ENCODE peak calls at places on chromosome 21, in five cellular contexts. B, X, Y, I and P are unnamed samples.

GRCh38 chr21:17270234-17270633 is 242.6 kb upstream of the CXADR start:
- DNase-seq in B (peak), X (no peak), Y (no peak), I (no peak), P (peak)

GRCh38 chr21:15437873-15438272 is 291.9 kb upstream of the USP25 start:
- DNase-seq in B (no peak), X (no peak), Y (no peak), I (no peak), P (peak)

GRCh38 chr21:37529649-37530048 is 163.1 kb downstream of the DYRK1A start:
- DNase-seq in B (no peak), X (no peak), Y (no peak), I (no peak), P (no peak)

GRCh38 chr21:46188226-46189212 is 4.3 kb upstream of the SPATC1L start:
- DNase-seq in B (peak), X (no peak), Y (peak), I (peak), P (peak)

GRCh38 chr21:21436012-21436545 is 437.9 kb downstream of the NCAM2 start:
- DNase-seq in B (no peak), X (no peak), Y (no peak), I (no peak), P (peak)

GRCh38 chr21:39763282-39763970 is 18.4 kb downstream of the IGSF5 start:
- DNase-seq in B (no peak), X (no peak), Y (no peak), I (no peak), P (peak)

GRCh38 chr21:34807881-34808568 is 139.2 kb downstream of the CLIC6 start:
- DNase-seq in B (peak), X (no peak), Y (no peak), I (peak), P (peak)

GRCh38 chr21:39860600-39860999 is 6.6 kb upstream of the PCP4 start:
- DNase-seq in B (no peak), X (no peak), Y (no peak), I (no peak), P (no peak)

GRCh38 chr21:41369915-41370839 is 8.3 kb downstream of the MX2 start:
- DNase-seq in B (peak), X (no peak), Y (no peak), I (no peak), P (no peak)

GRCh38 chr21:41367598-41368360 is 6.0 kb downstream of the MX2 start:
- DNase-seq in B (peak), X (no peak), Y (no peak), I (no peak), P (no peak)

GRCh38 chr21:41370840-41371697 is 9.2 kb downstream of the MX2 start:
- DNase-seq in B (peak), X (no peak), Y (no peak), I (no peak), P (no peak)

GRCh38 chr21:41368361-41369104 is 6.7 kb downstream of the MX2 start:
- DNase-seq in B (peak), X (no peak), Y (no peak), I (no peak), P (no peak)

DNA sequence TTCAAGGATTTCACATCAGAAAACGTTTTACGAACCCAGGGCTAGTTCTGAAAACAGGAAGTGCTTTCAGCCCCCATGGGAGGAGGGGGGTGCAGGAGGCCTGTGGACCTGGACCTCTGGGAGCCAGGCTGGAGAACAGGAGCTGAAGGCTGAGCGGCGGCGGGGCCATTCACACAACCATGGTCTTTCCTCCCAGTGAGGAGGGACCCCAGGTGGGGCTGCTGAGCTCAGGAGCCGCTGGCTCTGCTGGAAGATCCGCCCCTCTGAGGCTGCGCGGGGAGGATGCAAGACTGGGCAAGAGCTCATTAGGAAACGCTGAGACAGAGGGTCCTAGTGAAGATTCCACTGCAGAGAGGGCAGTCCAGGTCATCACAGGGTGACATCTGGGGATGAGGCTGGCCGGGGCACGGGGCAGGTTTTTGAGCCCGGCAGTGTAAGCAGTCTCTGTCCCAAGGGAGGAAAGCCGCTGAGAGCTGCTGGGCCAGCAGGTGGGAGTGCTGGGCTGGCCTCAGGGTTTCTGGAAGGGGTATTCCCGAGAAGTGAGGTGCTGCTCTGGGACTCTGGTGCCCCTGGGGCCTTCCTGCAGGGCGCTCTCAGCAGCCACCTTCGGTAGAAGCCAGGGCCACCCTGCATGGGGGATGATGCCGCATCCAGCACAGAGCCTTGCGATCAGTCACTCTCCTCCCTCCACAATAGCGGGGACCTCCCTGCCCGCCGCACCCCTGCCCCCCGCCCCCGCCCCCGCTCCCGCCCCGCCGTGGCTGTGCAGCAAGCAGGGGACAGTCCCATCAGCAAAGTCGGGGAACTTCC is 7.5 kb downstream of the MX2 start:
- DNase-seq in B (peak), X (no peak), Y (no peak), I (no peak), P (no peak)
- TF ChIP-seq CTCF in B (no peak), X (no peak), Y (no peak), I (no peak), P (no peak)

GRCh38 chr21:26845066-26845749 is at the start of gene ADAMTS1:
- DNase-seq in B (peak), X (peak), Y (no peak), I (peak), P (peak)

GRCh38 chr21:26845750-26846035 is 484 bp upstream of the ADAMTS1 start:
- DNase-seq in B (no peak), X (no peak), Y (no peak), I (no peak), P (no peak)

GRCh38 chr21:26842976-26843911 is 2.0 kb downstream of the ADAMTS1 start:
- DNase-seq in B (peak), X (peak), Y (no peak), I (peak), P (peak)

GRCh38 chr21:26843912-26844257 is 1.3 kb downstream of the ADAMTS1 start:
- DNase-seq in B (no peak), X (no peak), Y (no peak), I (no peak), P (peak)

DNA sequence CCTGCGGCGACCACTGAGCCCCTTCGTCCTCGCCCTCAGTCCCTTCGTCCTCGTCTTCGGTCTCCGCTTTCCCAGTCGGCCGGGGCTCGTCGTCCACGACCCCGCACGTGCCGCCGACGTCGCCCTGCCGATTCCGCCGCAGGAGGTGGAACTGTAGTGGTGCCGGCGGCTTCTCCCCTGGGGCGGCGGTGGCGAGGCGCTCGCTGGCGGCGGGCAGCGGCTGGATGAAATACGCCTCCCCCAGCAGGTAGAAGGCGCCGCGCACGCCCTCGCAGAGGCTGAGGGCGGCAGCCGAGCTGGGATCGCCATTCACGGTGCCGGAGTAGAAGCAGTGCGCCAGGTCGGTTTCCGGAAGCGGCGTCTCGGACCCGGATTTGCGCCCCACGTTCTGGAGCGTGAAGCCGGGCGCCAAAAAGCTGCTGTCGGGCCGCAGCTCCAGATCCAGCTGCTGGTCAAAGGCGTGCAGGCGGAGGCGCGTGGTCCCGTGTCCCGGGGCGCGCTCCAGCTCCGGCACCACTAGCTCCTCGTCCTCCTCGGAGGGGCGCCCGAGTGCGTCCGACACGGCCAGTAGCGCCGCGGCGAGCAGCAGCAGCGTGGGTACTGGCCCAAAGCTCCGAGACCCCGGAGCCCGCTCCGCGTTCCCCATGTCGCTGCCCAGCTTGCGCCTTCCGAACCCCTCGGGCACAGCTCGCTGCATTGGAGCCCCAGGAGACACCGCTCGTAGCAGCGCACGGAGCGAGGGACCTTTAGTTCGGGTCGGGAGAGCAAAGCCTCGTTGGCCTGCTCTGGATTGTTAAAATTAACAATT is 747 bp downstream of the ADAMTS1 start:
- DNase-seq in B (peak), X (no peak), Y (no peak), I (no peak), P (peak)
- TF ChIP-seq CTCF in B (no peak), X (no peak), Y (no peak), I (no peak), P (no peak)

GRCh38 chr21:33362044-33362555 is 37.3 kb downstream of the IFNAR1 start:
- DNase-seq in B (no peak), X (peak), Y (no peak), I (no peak), P (no peak)
- TF ChIP-seq CTCF in B (no peak), X (no peak), Y (no peak), I (no peak), P (no peak)

DNA sequence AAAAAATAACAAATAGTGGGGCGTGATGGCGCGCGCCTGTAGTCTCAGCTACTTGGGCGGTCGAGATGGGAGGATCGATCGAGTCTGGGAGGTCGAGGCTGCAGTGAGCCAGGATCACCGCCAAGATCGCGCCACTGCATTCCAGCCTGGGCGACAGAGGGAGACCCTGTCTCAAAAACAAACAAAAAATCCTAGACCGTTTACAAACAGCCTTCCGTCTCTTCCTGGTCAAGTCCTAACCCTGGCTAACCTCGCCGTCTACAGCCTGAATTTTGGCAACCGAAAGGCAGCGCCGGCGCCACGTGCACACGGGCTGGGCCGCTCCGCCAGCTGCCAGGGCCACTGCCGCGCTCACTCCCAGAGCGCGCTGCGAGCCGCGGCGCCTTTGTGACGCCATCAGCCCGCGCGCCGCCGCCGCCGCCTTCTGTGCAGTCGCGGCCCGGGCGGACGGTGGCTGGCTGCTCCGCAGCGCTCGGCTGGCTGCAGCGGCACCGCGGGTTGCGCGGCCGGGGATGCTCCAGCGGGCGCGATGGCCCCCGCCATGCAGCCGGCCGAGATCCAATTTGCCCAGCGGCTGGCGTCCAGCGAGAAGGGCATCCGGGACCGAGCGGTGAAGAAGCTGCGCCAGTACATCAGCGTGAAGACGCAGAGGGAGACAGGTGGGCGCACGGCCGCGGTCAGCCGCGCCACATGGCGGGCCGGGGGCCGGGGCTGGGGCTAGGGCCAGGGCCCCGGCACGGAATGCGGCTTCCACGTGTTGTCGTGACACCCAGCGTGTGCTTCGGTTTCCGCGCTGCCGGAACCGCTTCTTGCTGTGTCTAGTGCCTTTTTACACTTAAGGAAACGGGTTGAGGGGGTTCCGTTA is at the start of the genes HSF2BP and RRP1B:
- DNase-seq in B (peak), X (peak), Y (peak), I (peak), P (peak)
- TF ChIP-seq CTCF in B (no peak), X (no peak), Y (no peak), I (no peak), P (no peak)

GRCh38 chr21:44658511-44658910 is 779 bp downstream of the KRTAP12-3 start:
- DNase-seq in B (no peak), X (no peak), Y (no peak), I (no peak), P (no peak)
- TF ChIP-seq CTCF in B (no peak), X (no peak), Y (no peak), I (no peak), P (no peak)

GRCh38 chr21:30256100-30256499 is 26.6 kb downstream of the KRTAP24-1 start:
- DNase-seq in B (no peak), X (peak), Y (no peak), I (no peak), P (no peak)

GRCh38 chr21:30251781-30252180 is 31.0 kb downstream of the KRTAP24-1 start:
- DNase-seq in B (no peak), X (no peak), Y (no peak), I (no peak), P (no peak)

GRCh38 chr21:30255679-30256078 is 27.1 kb downstream of the KRTAP24-1 start:
- DNase-seq in B (no peak), X (no peak), Y (no peak), I (no peak), P (no peak)

DNA sequence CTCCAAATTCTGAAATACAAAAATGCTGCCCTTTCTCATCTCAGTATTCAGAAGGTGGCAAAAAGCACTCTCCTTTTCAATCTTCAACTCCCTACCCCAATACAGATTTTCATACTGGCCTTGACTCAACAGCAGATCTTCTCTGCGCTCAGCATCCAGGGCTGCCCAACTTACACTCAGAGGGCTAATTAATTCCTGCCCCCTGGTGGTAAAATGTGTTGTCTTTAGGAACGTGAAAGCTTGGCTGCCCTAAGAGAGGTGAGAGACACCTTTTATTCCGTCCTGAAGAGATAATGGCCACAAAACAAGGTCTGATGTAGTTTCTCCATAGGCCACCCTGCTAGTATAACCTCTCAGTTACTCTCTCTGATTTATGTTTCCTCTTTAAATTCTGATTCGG is 25.0 kb downstream of the KRTAP24-1 start:
- DNase-seq in B (no peak), X (no peak), Y (peak), I (no peak), P (peak)
- TF ChIP-seq CTCF in B (no peak), X (peak), Y (peak), I (no peak), P (peak)